ENCODE peak calls at places on chromosomes 3 and 15, in six cellular contexts. C is spleen, H is IMR-90, E is H1, F is RWPE1, D is foreskin keratinocyte. S is an unnamed sample.

GRCh38 chr3:169812124-169812843 is 386 bp upstream of the LRRIQ4 start:
- DNase-seq in C (peak; percentile 95), H (peak; percentile 63), E (peak; percentile 81), F (peak; percentile 20), D (peak; percentile 55), S (peak; percentile 80)

GRCh38 chr15:43872416-43873020 is 45.7 kb downstream of the WDR76 start:
- DNase-seq in C (no peak), H (peak; percentile 83), E (peak; percentile 60), F (peak; percentile 49), D (peak; percentile 34), S (peak; percentile 32)

GRCh38 chr3:14598143-14598569 is 53.4 kb upstream of the CCDC174 start:
- DNase-seq in C (peak; percentile 13), H (peak; percentile 39), E (peak; percentile 74), F (peak; percentile 30), D (no peak), S (peak; percentile 53)

GRCh38 chr15:82951472-82952155 is 906 bp downstream of the HOMER2 start:
- DNase-seq in C (no peak), H (no peak), E (no peak), F (peak; percentile 64), D (peak; percentile 29), S (no peak)

GRCh38 chr3:112770907-112771306 is 75.8 kb downstream of the CD200R1L start:
- DNase-seq in C (no peak), H (no peak), E (no peak), F (no peak), D (no peak), S (no peak)

GRCh38 chr15:71296032-71296686 is 180.9 kb downstream of the THSD4 start:
- DNase-seq in C (no peak), H (peak; percentile 96), E (no peak), F (peak; percentile 71), D (peak; percentile 99), S (no peak)

GRCh38 chr15:41934843-41935242 is 37.5 kb downstream of the EHD4 start:
- DNase-seq in C (peak; percentile 91), H (no peak), E (peak; percentile 63), F (peak; percentile 58), D (peak; percentile 74), S (peak; percentile 50)

GRCh38 chr3:112128843-112129727 is 4.0 kb downstream of the GCSAM start:
- DNase-seq in C (peak; percentile 83), H (peak; percentile 75), E (no peak), F (peak; percentile 47), D (peak; percentile 87), S (peak; percentile 40)

GRCh38 chr3:181719298-181719859 is 7.7 kb downstream of the SOX2 start:
- DNase-seq in C (no peak), H (no peak), E (peak; percentile 50), F (no peak), D (no peak), S (no peak)

GRCh38 chr15:77580991-77581682 is 51.6 kb downstream of the LINGO1 start:
- DNase-seq in C (no peak), H (no peak), E (no peak), F (no peak), D (no peak), S (no peak)

GRCh38 chr3:71512000-71512399 is 71.5 kb downstream of the FOXP1 start:
- DNase-seq in C (no peak), H (no peak), E (no peak), F (no peak), D (no peak), S (peak; percentile 22)

GRCh38 chr3:197021231-197021630 is 8.4 kb downstream of the MELTF start:
- DNase-seq in C (no peak), H (no peak), E (peak; percentile 56), F (no peak), D (no peak), S (no peak)

GRCh38 chr3:177358968-177359600 is 161.8 kb upstream of the TBL1XR1 start:
- DNase-seq in C (peak; percentile 90), H (no peak), E (peak; percentile 76), F (peak; percentile 48), D (peak; percentile 70), S (peak; percentile 38)

GRCh38 chr3:122892561-122892960 is 97.7 kb downstream of the SLC49A4 start:
- DNase-seq in C (no peak), H (no peak), E (no peak), F (no peak), D (no peak), S (no peak)

GRCh38 chr15:85333132-85333831 is 47.1 kb upstream of the AKAP13 start:
- DNase-seq in C (no peak), H (peak; percentile 96), E (no peak), F (no peak), D (no peak), S (no peak)

GRCh38 chr15:57460208-57460816 is 84.0 kb downstream of the CGNL1 start:
- DNase-seq in C (no peak), H (no peak), E (no peak), F (no peak), D (no peak), S (no peak)
- TF ChIP-seq CTCF in C (no peak), H (no peak), E (no peak), F (no peak), D (no peak), S (no peak)

GRCh38 chr15:62649793-62650420 is 392.6 kb upstream of the TPM1 start:
- DNase-seq in C (no peak), H (peak; percentile 58), E (no peak), F (no peak), D (no peak), S (peak; percentile 58)

GRCh38 chr15:62647195-62647865 is 395.2 kb upstream of the TPM1 start:
- DNase-seq in C (no peak), H (peak; percentile 68), E (no peak), F (peak; percentile 69), D (peak; percentile 73), S (no peak)

GRCh38 chr15:62644874-62645755 is 397.4 kb upstream of the TPM1 start:
- DNase-seq in C (no peak), H (peak; percentile 24), E (no peak), F (no peak), D (no peak), S (no peak)

GRCh38 chr15:62653122-62653521 is 389.4 kb upstream of the TPM1 start:
- DNase-seq in C (no peak), H (no peak), E (no peak), F (no peak), D (no peak), S (no peak)

DNA sequence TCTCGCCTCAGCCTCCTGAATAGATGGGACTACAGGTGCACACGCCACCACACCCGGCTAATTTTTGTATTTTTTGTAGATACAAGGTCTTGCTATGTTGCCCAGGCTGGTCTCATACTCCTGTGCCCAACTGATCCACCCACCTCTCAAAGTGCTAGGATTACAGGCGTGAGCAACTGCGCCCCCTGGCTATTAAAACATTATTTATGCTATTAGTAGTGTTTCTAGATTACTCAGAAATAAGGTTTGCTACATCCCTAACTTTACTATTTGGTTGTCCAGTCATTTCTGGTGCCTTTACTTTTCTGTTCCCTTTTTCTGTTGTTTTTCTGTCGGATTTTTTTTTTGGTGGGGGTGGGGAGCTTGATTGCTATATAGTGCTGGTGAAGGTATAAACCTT is 393.6 kb upstream of the TPM1 start:
- DNase-seq in C (no peak), H (no peak), E (no peak), F (no peak), D (peak; percentile 9), S (peak; percentile 24)
- TF ChIP-seq CTCF in C (no peak), H (peak; percentile 25), E (peak; percentile 48), F (no peak), D (peak; percentile 66), S (peak; percentile 17)

GRCh38 chr3:195701042-195701910 is 19.5 kb upstream of the MUC20 start:
- DNase-seq in C (no peak), H (no peak), E (no peak), F (no peak), D (no peak), S (no peak)
- TF ChIP-seq CTCF in C (no peak), H (no peak), E (no peak), F (no peak), D (no peak), S (no peak)

GRCh38 chr15:72732554-72732953 is 46.5 kb downstream of the BBS4 start:
- DNase-seq in C (no peak), H (no peak), E (no peak), F (no peak), D (no peak), S (no peak)
- TF ChIP-seq CTCF in C (no peak), H (no peak), E (peak; percentile 20), F (peak; percentile 10), D (no peak), S (no peak)

GRCh38 chr15:58547628-58548307 is 116.0 kb downstream of the LIPC start:
- DNase-seq in C (no peak), H (no peak), E (no peak), F (no peak), D (no peak), S (no peak)

GRCh38 chr15:58546635-58547627 is 115.1 kb downstream of the LIPC start:
- DNase-seq in C (no peak), H (peak; percentile 91), E (no peak), F (peak; percentile 73), D (peak; percentile 72), S (no peak)

GRCh38 chr15:58545307-58546065 is 113.7 kb downstream of the LIPC start:
- DNase-seq in C (no peak), H (peak; percentile 17), E (no peak), F (no peak), D (no peak), S (no peak)

GRCh38 chr15:58543664-58544335 is 112.0 kb downstream of the LIPC start:
- DNase-seq in C (no peak), H (no peak), E (no peak), F (no peak), D (no peak), S (no peak)

DNA sequence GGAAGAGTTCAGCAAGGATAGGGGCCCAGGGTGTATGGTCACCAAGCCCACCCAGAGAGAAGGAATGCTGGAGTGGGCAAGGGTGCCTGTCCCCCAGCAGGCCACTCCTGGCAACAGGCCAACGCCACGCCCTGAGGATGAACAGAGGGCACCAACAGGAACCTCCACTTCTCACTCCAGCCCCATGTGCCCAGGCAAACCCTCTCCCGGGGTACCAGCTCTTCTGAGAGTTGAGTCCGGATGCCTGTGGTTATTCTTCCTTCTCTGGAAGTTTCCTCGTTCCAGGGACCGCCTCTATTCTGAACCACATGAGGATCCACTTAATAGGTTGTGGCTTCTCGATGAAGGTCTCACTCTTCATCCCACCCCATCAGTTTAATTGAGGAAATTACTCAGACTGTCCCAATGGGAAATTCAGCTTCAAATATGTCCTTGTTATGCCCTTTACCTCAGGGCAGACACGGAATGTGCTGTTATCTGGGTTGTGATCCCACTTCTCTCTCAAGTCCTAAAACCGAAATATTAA is 114.3 kb downstream of the LIPC start:
- DNase-seq in C (no peak), H (no peak), E (no peak), F (no peak), D (no peak), S (no peak)
- TF ChIP-seq CTCF in C (no peak), H (no peak), E (no peak), F (no peak), D (no peak), S (no peak)

S was measured in GM10248.